ENCODE peak calls at places on chromosome 11, in four cellular contexts. C is MM.1S, V is neural progenitor cell, G is left ventricle myocardium inferior. K is an unnamed sample.

GRCh38 chr11:102449651-102450570 is 2.7 kb downstream of the TMEM123 start:
- DNase-seq in C (no peak), G (no peak), V (peak; percentile 32), K (no peak)

GRCh38 chr11:9664276-9665171 is 647 bp downstream of the SWAP70 start:
- DNase-seq in V (peak; percentile 37), C (peak; percentile 28), G (peak; percentile 32), K (peak; percentile 41)

GRCh38 chr11:28899706-28900105 is 791.5 kb downstream of the METTL15 start:
- DNase-seq in C (no peak), V (no peak), G (no peak), K (no peak)

GRCh38 chr11:76194872-76195668 is 11.2 kb downstream of the WNT11 start:
- DNase-seq in V (no peak), C (no peak), G (no peak), K (no peak)

GRCh38 chr11:127018683-127019279 is 18.2 kb upstream of the KIRREL3 start:
- DNase-seq in C (no peak), G (no peak), V (no peak), K (no peak)

GRCh38 chr11:31987118-31988005 is 103.5 kb upstream of the RCN1 start:
- DNase-seq in C (no peak), V (peak; percentile 83), G (no peak), K (no peak)

GRCh38 chr11:116336540-116336939 is 436.2 kb downstream of the BUD13 start:
- DNase-seq in V (no peak), C (no peak), G (no peak), K (no peak)

GRCh38 chr11:61004037-61004641 is 32.7 kb downstream of the CD6 start:
- DNase-seq in V (no peak), G (no peak), C (no peak), K (no peak)

GRCh38 chr11:3894128-3894731 is 38.8 kb downstream of the STIM1 start:
- DNase-seq in G (peak; percentile 55), C (no peak), V (no peak), K (no peak)

GRCh38 chr11:35282226-35282882 is 137.0 kb downstream of the SLC1A2 start:
- DNase-seq in V (no peak), G (no peak), C (no peak), K (no peak)

GRCh38 chr11:94717667-94718066 is 50.5 kb upstream of the AMOTL1 start:
- DNase-seq in V (no peak), C (no peak), G (no peak), K (no peak)

GRCh38 chr11:64741393-64742086 is 2.4 kb downstream of the RASGRP2 start:
- DNase-seq in V (peak; percentile 30), G (no peak), C (no peak), K (no peak)

GRCh38 chr11:45333506-45333971 is 47.4 kb upstream of the SYT13 start:
- DNase-seq in C (peak; percentile 16), V (no peak), G (peak; percentile 59), K (no peak)

GRCh38 chr11:59753650-59754493 is 1.3 kb upstream of the STX3 start:
- DNase-seq in G (peak; percentile 87), C (peak; percentile 83), V (peak; percentile 86), K (peak; percentile 91)

GRCh38 chr11:83827940-83828554 is 541.9 kb upstream of the CCDC90B start:
- DNase-seq in V (peak; percentile 65), C (peak; percentile 12), G (no peak), K (no peak)

GRCh38 chr11:69463181-69463891 is 18.1 kb upstream of the LINC01488 start:
- DNase-seq in G (peak; percentile 49), V (peak; percentile 83), C (no peak), K (no peak)

GRCh38 chr11:130786987-130787688 is 129.1 kb downstream of the SNX19 start:
- DNase-seq in C (no peak), V (no peak), G (no peak), K (no peak)

GRCh38 chr11:27040302-27041115 is at the start of gene BBOX1:
- DNase-seq in V (no peak), C (no peak), G (no peak), K (peak; percentile 67)

GRCh38 chr11:3344327-3344726 is 34.6 kb downstream of the ZNF195 start:
- DNase-seq in C (no peak), V (no peak), G (no peak), K (no peak)

GRCh38 chr11:76335827-76336226 is 45.1 kb downstream of the THAP12 start:
- DNase-seq in G (no peak), V (no peak), C (no peak), K (no peak)

GRCh38 chr11:131538322-131538721 is 167.9 kb downstream of the NTM start:
- DNase-seq in C (no peak), V (no peak), G (no peak), K (no peak)

GRCh38 chr11:66020212-66020611 is 6.1 kb downstream of the CATSPER1 start:
- DNase-seq in G (no peak), V (no peak), C (no peak), K (no peak)

GRCh38 chr11:9459573-9460321 is 1.1 kb upstream of the ZNF143 start:
- DNase-seq in G (no peak), V (no peak), C (peak; percentile 48), K (no peak)

GRCh38 chr11:46389450-46390330 is 1.9 kb downstream of the CHRM4 start:
- DNase-seq in G (peak; percentile 67), V (peak; percentile 93), C (peak; percentile 53), K (no peak)

GRCh38 chr11:61267437-61267841 is 26.5 kb downstream of the PGA5 start:
- DNase-seq in C (no peak), V (no peak), G (no peak), K (no peak)

GRCh38 chr11:70326365-70326803 is 55.9 kb downstream of the PPFIA1 start:
- DNase-seq in V (no peak), G (no peak), C (no peak), K (no peak)

GRCh38 chr11:66325140-66325754 is 8.4 kb upstream of the CD248 start:
- DNase-seq in G (no peak), C (no peak), V (no peak), K (no peak)

GRCh38 chr11:78952188-78952587 is 377.5 kb upstream of the NARS2 start:
- DNase-seq in C (no peak), G (no peak), V (no peak), K (no peak)

GRCh38 chr11:77175021-77175842 is 47.2 kb downstream of the MYO7A start:
- DNase-seq in V (no peak), C (no peak), G (no peak), K (no peak)

DNA sequence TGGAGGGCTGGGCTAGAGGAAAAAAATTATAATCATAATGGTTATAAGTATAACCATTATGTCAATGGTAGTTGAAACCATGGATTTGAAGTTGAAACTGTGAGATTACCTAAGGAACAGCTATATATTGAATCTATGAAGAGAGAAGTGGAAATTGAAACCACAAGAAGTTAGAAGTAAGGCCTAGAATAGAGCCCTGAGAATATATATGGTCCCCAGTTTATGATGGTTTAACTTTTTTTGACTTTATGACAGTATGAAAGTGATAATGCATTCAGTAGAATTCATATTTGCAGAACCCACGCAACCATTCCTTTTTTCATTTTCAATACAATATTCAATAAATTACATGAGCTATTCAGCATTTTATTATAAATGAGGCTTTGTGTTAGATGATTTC is 15.0 kb downstream of the AASDHPPT start:
- DNase-seq in G (no peak), V (no peak), C (peak; percentile 9), K (no peak)
- H3K27ac ChIP-seq in G (no peak overlapping the region), V (no peak overlapping the region), C (peak overlapping the region; percentile 43), K (no peak overlapping the region)

DNA sequence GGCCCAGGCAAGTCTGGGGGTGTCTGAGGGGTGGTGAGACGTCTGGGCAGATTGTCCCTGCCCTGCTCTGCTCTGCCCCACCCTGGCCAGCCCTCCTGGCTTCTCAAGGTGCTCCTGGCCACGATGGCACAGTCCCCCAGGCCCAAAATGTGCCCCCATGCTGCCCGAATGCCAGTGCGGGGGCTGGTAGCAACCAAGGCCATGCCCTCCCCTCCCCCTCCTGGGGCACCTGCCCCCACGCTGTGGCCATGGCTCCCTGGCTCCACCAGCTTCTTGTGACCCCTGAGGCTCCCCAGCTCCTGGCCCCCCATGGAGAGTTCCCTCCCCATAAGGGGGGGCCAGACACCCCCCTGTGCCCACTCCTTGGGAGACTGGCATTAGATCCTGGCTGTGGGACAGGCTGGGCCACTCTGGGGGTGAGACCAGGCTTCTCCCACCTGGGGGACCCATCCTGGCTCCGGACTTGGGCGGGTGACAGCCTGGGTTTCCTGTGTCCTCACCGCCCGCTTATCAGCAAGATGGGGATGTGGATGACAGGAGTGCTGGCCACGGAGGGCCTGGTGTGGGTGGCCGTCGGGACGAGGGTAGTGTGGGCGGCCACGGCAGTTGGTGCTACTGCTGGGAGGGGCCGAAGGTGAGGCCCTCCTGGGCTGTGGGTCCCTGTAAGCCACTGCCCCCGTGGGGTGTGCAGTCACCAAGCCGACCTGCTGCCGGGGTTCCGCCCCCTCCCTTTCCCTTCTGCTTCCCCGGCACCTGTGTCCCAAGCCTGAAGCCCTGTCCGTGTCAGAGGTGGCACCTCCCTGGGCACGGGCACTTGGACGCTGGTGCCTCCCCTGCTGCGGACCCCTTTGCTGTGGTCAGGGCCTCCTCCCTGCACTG is 15.9 kb upstream of the MUC6 start:
- DNase-seq in C (no peak), V (no peak), G (no peak), K (no peak)
- H3K4me3 ChIP-seq in C (no peak overlapping the region), V (no peak overlapping the region), G (no peak overlapping the region), K (no peak overlapping the region)

DNA sequence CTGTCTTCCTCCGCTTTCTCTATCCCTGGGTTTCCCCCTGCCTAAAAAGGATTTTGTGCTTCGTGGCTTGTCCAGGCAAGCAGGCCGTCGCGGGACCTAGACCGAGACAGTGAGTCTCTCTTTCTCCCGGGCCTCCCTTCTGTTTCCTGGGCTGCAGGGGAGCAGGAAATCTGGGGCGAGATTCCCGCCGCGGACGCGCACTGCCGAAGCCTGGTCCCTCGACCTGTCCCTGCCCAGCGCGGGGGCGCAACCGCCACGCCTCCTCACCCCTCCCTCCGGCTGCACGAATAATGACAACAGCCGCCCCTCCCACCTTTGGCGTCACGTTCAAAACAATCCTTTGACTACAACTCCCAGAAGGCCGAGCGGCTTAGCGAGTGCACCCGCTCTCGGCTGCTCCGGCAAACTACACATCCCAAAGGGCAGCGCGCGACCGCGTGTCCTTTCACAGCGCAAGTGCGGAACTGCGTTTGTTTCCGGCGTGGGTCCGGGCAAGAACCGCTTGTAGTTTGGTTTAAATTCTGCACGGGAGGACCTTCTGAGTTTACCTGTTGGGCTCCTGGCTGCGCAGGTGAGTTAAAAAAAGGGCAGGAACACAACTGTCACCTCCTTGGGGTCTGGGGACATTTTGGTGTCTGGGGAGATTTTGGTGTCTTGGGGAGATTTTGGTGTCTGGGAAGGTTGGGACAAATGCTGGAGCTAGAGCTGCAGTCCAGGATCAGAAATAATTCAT is at the start of gene CLP1:
- DNase-seq in G (peak; percentile 99), C (peak; percentile 99), V (peak; percentile 99), K (peak; percentile 100)
- TF ChIP-seq CTCF in G (no peak), C (no peak), V (no peak), K (no peak)

DNA sequence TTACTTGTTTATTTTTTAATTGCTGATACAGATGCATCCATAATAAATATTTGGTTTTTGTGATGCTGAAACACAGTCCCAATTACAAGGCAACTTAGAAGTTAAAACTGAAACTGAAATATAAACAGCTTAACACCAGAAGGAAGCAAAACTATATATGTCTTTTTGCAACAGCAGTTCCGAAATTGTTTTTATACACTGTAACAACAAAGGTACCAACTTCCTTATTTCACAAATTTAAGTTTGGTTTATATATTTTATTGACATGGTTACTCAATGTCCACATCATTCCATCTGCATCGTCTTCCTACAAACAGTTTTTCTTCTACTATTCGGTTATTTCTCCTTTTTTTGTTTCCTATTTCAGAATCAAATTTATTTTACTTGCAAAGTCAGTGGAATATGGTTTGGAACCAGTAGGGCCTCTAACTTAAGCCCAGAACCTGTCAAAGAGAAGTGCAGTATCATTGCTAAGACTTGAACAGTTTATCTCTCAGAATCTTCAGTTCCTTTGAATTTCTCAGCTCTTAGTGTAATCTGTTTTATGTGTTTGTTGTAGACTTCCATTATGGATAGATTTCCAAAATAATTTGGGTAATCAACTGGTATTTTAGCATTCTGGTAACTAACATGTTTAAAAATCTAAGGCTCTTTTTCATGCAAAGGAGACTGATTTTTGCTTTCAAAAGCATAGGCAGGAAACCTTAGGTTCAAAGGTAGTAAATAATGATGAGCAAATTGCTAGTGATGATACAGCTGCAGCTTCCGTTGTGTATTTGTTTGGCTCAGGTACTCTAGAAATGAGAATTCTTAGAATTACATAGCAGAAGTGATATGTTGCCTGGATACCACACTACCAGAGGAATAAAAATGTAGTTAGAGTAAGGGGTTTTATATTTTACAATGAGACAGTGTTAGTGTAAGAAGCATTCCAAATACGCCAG is 8.2 kb upstream of the HSPA8 start:
- DNase-seq in V (no peak), G (no peak), C (peak; percentile 55), K (no peak)
- H3K27ac ChIP-seq in V (no peak overlapping the region), G (peak overlapping the region; percentile 55), C (peak overlapping the region; percentile 93), K (no peak overlapping the region)